ENCODE peak calls at places on chromosomes 3 and 15, in eight cellular contexts. V, E, B, G, U, N, F and T are unnamed samples.

GRCh38 chr15:48391950-48392349 is 60.7 kb downstream of the DUT start:
- DNase-seq in V (no peak), E (no peak), B (no peak), G (peak), U (no peak), N (no peak), F (no peak), T (no peak)

GRCh38 chr3:27686642-27687041 is 35.5 kb downstream of the EOMES start:
- DNase-seq in V (no peak), E (no peak), B (no peak), G (no peak), U (no peak), N (no peak), F (no peak), T (peak)

GRCh38 chr3:64238971-64239667 is 13.9 kb upstream of the PRICKLE2 start:
- DNase-seq in V (peak), E (no peak), B (no peak), G (no peak), U (peak), N (no peak), F (peak), T (peak)

GRCh38 chr3:42517143-42517542 is 14.7 kb downstream of the VIPR1 start:
- DNase-seq in V (no peak), E (no peak), B (no peak), G (no peak), U (no peak), N (no peak), F (no peak), T (no peak)

GRCh38 chr3:128343287-128344045 is 123.2 kb downstream of the DNAJB8 start:
- DNase-seq in V (no peak), E (no peak), B (no peak), G (no peak), U (no peak), N (peak), F (peak), T (peak)

GRCh38 chr15:85579957-85580694 is 199.7 kb downstream of the AKAP13 start:
- DNase-seq in V (no peak), E (no peak), B (peak), G (no peak), U (peak), N (peak), F (no peak), T (peak)

GRCh38 chr3:81758275-81758674 is 3.2 kb downstream of the GBE1 start:
- DNase-seq in V (no peak), E (no peak), B (no peak), G (no peak), U (peak), N (no peak), F (no peak), T (peak)

GRCh38 chr3:9214599-9214998 is 34.8 kb downstream of the SRGAP3 start:
- DNase-seq in V (no peak), E (no peak), B (no peak), G (no peak), U (no peak), N (no peak), F (no peak), T (peak)

GRCh38 chr3:15955968-15956367 is 158.2 kb upstream of the ANKRD28 start:
- DNase-seq in V (no peak), E (no peak), B (no peak), G (no peak), U (no peak), N (no peak), F (no peak), T (peak)

GRCh38 chr3:79497447-79498111 is 270.2 kb downstream of the ROBO1 start:
- DNase-seq in V (no peak), E (no peak), B (peak), G (no peak), U (no peak), N (no peak), F (no peak), T (peak)

GRCh38 chr3:71753716-71754609 is at the start of gene GPR27:
- DNase-seq in V (no peak), E (peak), B (no peak), G (no peak), U (no peak), N (no peak), F (peak), T (peak)

GRCh38 chr15:60534546-60534945 is 55.6 kb upstream of the ICE2 start:
- DNase-seq in V (no peak), E (no peak), B (no peak), G (no peak), U (no peak), N (no peak), F (no peak), T (no peak)

GRCh38 chr3:8990266-8991215 is 27.3 kb upstream of the RAD18 start:
- DNase-seq in V (no peak), E (no peak), B (no peak), G (peak), U (no peak), N (no peak), F (no peak), T (peak)

GRCh38 chr3:112813723-112814171 is 32.9 kb downstream of the CD200R1L start:
- DNase-seq in V (peak), E (no peak), B (peak), G (no peak), U (peak), N (peak), F (peak), T (peak)

GRCh38 chr15:90529369-90530249 is at the start of gene CRTC3:
- DNase-seq in V (peak), E (peak), B (peak), G (peak), U (peak), N (peak), F (peak), T (peak)

GRCh38 chr15:70430029-70430428 is 332.3 kb upstream of the TLE3 start:
- DNase-seq in V (no peak), E (no peak), B (no peak), G (no peak), U (no peak), N (no peak), F (no peak), T (peak)

GRCh38 chr15:48644827-48645557 is 517 bp downstream of the FBN1 start:
- DNase-seq in V (no peak), E (peak), B (peak), G (peak), U (peak), N (no peak), F (peak), T (peak)

GRCh38 chr3:101676765-101677435 is at the start of gene ZBTB11:
- DNase-seq in V (peak), E (peak), B (peak), G (peak), U (peak), N (peak), F (peak), T (peak)

GRCh38 chr15:40952301-40952900 is 870 bp upstream of the CHAC1 start:
- DNase-seq in V (no peak), E (no peak), B (no peak), G (no peak), U (no peak), N (no peak), F (peak), T (no peak)

GRCh38 chr15:89646416-89647141 is 8.7 kb downstream of the KIF7 start:
- DNase-seq in V (no peak), E (no peak), B (no peak), G (peak), U (peak), N (no peak), F (no peak), T (no peak)

GRCh38 chr15:74683758-74684157 is 12.1 kb downstream of the EDC3 start:
- DNase-seq in V (no peak), E (no peak), B (no peak), G (no peak), U (no peak), N (no peak), F (no peak), T (no peak)

GRCh38 chr3:197507081-197507480 is 48.7 kb downstream of the BDH1 start:
- DNase-seq in V (no peak), E (no peak), B (no peak), G (no peak), U (no peak), N (no peak), F (no peak), T (no peak)

GRCh38 chr15:67149859-67150824 is 84.7 kb downstream of the SMAD3 start:
- DNase-seq in V (peak), E (no peak), B (peak), G (no peak), U (peak), N (peak), F (no peak), T (peak)

GRCh38 chr3:110101361-110101760 is 764.0 kb upstream of the DPPA4 start:
- DNase-seq in V (no peak), E (no peak), B (no peak), G (no peak), U (no peak), N (no peak), F (no peak), T (no peak)

GRCh38 chr15:33735637-33736247 is 232.6 kb upstream of the CHRM5 start:
- DNase-seq in V (no peak), E (peak), B (peak), G (no peak), U (no peak), N (no peak), F (no peak), T (peak)

GRCh38 chr3:108590443-108590842 is 921 bp downstream of the DZIP3 start:
- DNase-seq in V (no peak), E (no peak), B (peak), G (no peak), U (no peak), N (no peak), F (no peak), T (peak)

GRCh38 chr3:150370129-150370602 is 37.9 kb upstream of the TSC22D2 start:
- DNase-seq in V (peak), E (peak), B (no peak), G (no peak), U (peak), N (no peak), F (no peak), T (peak)

GRCh38 chr3:197511130-197511529 is 44.6 kb downstream of the BDH1 start:
- DNase-seq in V (no peak), E (no peak), B (no peak), G (no peak), U (no peak), N (no peak), F (peak), T (peak)

GRCh38 chr3:170064108-170064507 is 26.3 kb downstream of the GPR160 start:
- DNase-seq in V (no peak), E (no peak), B (no peak), G (no peak), U (no peak), N (no peak), F (no peak), T (no peak)

GRCh38 chr3:129239992-129240391 is 9.4 kb upstream of the COPG1 start:
- DNase-seq in V (no peak), E (no peak), B (no peak), G (no peak), U (no peak), N (no peak), F (no peak), T (no peak)

GRCh38 chr15:74786659-74787165 is 4.8 kb downstream of the CSK start:
- DNase-seq in V (no peak), E (no peak), B (no peak), G (no peak), U (no peak), N (peak), F (no peak), T (no peak)

GRCh38 chr15:88880944-88881740 is 14.2 kb downstream of the HAPLN3 start:
- DNase-seq in V (no peak), E (no peak), B (no peak), G (no peak), U (no peak), N (no peak), F (no peak), T (no peak)

GRCh38 chr3:79018671-79019136 is 749.1 kb downstream of the ROBO1 start:
- DNase-seq in V (peak), E (peak), B (peak), G (peak), U (peak), N (no peak), F (peak), T (peak)

GRCh38 chr3:79521221-79521848 is 246.5 kb downstream of the ROBO1 start:
- DNase-seq in V (no peak), E (no peak), B (peak), G (no peak), U (no peak), N (no peak), F (no peak), T (peak)

GRCh38 chr3:59084598-59084997 is 34.8 kb upstream of the CFAP20DC start:
- DNase-seq in V (no peak), E (no peak), B (no peak), G (no peak), U (no peak), N (no peak), F (no peak), T (no peak)

GRCh38 chr3:81549831-81550230 is 211.6 kb downstream of the GBE1 start:
- DNase-seq in V (no peak), E (no peak), B (no peak), G (no peak), U (no peak), N (no peak), F (no peak), T (peak)

GRCh38 chr3:123267821-123268220 is 66.1 kb downstream of the SEC22A start:
- DNase-seq in V (no peak), E (no peak), B (no peak), G (no peak), U (no peak), N (no peak), F (no peak), T (peak)
- TF ChIP-seq CTCF in V (no peak), E (no peak), B (no peak), G (no peak), U (no peak), N (no peak), F (no peak), T (no peak)

GRCh38 chr15:65077981-65078352 is 1.4 kb downstream of the KBTBD13 start:
- DNase-seq in V (peak), E (peak), B (peak), G (no peak), U (peak), N (no peak), F (peak), T (peak)
- TF ChIP-seq CTCF in V (peak), E (peak), B (peak), G (no peak), U (peak), N (no peak), F (peak), T (peak)

GRCh38 chr15:52439470-52439869 is 89.2 kb downstream of the MYO5A start:
- DNase-seq in V (no peak), E (no peak), B (no peak), G (no peak), U (no peak), N (no peak), F (no peak), T (no peak)

GRCh38 chr15:52440414-52440813 is 88.3 kb downstream of the MYO5A start:
- DNase-seq in V (no peak), E (no peak), B (no peak), G (no peak), U (no peak), N (peak), F (no peak), T (peak)

GRCh38 chr15:52436971-52437370 is 91.7 kb downstream of the MYO5A start:
- DNase-seq in V (no peak), E (no peak), B (no peak), G (no peak), U (no peak), N (no peak), F (no peak), T (peak)

GRCh38 chr15:52438047-52438446 is 90.6 kb downstream of the MYO5A start:
- DNase-seq in V (no peak), E (no peak), B (no peak), G (no peak), U (peak), N (peak), F (no peak), T (no peak)

GRCh38 chr15:52434885-52435284 is 93.8 kb downstream of the MYO5A start:
- DNase-seq in V (no peak), E (no peak), B (no peak), G (no peak), U (no peak), N (no peak), F (no peak), T (no peak)
- TF ChIP-seq CTCF in V (no peak), E (no peak), B (no peak), G (no peak), U (no peak), N (no peak), F (no peak), T (no peak)

DNA sequence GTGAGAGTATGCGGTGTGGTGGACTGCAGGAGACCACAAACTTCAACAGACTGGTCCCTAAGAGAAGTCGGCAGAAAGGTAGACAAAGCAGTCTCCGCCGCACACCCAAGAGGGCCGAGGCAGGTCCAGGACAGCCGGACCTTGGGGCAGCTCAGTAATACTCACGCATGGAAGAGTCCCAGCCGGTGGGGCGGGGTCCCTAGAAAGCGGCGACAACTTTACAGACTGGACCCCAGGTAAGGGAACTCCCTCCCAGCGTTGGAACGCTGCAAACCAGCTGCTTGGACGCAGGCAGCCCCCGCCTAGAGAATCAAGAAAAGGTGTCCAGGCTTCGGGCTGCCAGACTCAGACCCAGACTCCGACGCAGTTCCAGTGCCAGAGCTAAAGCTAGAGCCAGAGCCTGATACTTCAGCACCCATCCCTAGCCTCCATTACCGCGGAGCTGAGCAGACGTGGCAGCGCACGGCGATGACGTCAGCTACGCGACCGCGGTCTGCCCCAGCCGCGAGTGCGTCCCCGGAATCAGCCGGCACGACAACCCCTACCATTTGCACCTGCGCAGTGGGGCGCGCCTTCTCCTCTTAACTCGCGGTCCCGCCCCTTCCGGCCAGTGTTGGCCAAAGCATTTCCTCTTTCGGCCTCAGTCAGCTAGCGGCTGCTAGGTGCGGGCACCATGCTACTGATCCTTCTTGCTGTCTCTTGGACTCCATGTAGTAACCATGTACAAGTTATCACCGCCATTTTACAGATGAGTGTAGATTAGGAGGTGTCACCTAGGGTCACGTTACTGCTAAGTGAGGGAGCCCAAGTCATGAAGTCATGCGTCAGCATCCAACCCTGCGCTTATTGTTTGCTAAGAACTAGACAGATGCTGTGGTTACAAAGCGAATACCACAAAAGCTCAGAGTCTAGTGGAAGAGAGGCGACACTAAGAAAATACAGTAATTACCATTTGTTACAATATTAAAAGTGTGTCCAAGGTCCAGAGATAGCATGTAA is at the start of gene TMEM39A:
- DNase-seq in V (peak), E (peak), B (peak), G (peak), U (peak), N (peak), F (peak), T (peak)
- TF ChIP-seq CTCF in V (no peak), E (peak), B (no peak), G (no peak), U (peak), N (no peak), F (peak), T (no peak)

GRCh38 chr3:31688847-31689246 is 156.1 kb downstream of the STT3B start:
- DNase-seq in V (no peak), E (no peak), B (no peak), G (no peak), U (no peak), N (no peak), F (no peak), T (no peak)

GRCh38 chr3:31692714-31693113 is 160.0 kb downstream of the STT3B start:
- DNase-seq in V (no peak), E (no peak), B (no peak), G (no peak), U (no peak), N (no peak), F (no peak), T (no peak)

GRCh38 chr3:31687020-31687802 is 154.5 kb downstream of the STT3B start:
- DNase-seq in V (no peak), E (no peak), B (no peak), G (no peak), U (no peak), N (no peak), F (no peak), T (no peak)
- TF ChIP-seq CTCF in V (no peak), E (no peak), B (no peak), G (no peak), U (no peak), N (no peak), F (no peak), T (no peak)

DNA sequence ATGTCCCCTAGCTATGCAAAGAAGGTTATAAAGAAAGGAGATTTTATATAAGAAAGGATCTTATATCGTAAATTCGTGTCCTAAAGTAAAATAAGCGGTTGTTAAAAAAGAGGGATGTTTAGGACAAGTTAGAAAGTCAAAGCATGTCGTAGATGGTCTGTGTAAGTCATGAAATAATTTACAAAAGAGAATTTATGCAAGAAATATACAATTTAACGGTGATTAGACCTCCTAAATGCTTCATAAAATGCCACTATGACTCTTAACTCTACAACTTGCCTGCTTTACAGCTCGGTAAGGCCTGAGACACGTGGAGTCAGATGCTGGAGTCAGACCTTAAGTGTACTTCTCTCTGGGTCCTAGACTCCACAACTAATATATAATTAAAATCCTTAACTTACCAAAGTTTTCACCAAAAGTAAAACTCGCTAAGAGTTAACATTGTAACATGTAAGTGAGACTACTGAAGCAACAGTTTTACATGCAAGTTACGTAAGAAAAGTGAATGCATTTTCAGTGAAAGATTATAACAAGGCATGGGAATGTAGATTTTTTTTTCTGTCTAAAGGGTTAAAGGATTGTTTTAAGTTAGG is 13.3 kb upstream of the SRPRB start:
- DNase-seq in V (no peak), E (no peak), B (no peak), G (no peak), U (no peak), N (no peak), F (no peak), T (peak)
- TF ChIP-seq CTCF in V (no peak), E (no peak), B (no peak), G (no peak), U (no peak), N (no peak), F (no peak), T (no peak)